ENCODE peak calls at places on chromosome 10, in ten cellular contexts. One of them, this sample, is unnamed.

GRCh38 chr10:133004991-133005390 is 62.6 kb upstream of the CFAP46 start:
- DNase-seq in Jurkat, Clone E6-1: no peak
- DNase-seq in stimulated activated CD4-positive, alpha-beta T cell treated with anti-CD3 and anti-CD28 coated beads, Interleukin-12 subunit alpha, Interleukin-12 subunit beta, amount 100 ng/mL, for 24 hours: no peak
- DNase-seq in MCF 10A: no peak
- DNase-seq in CD8-positive, alpha-beta memory T cell: no peak
- DNase-seq in brain microvascular endothelial cell: no peak
- DNase-seq in neural crest cell: no peak
- DNase-seq in dermis blood vessel endothelial cell: no peak
- DNase-seq in glutamatergic neuron: no peak
- DNase-seq in GM20000: no peak
- DNase-seq in this sample: no peak

GRCh38 chr10:44962870-44963738 is 3.5 kb downstream of the RASSF4 start:
- DNase-seq in Jurkat, Clone E6-1: peak
- DNase-seq in stimulated activated CD4-positive, alpha-beta T cell treated with anti-CD3 and anti-CD28 coated beads, Interleukin-12 subunit alpha, Interleukin-12 subunit beta, amount 100 ng/mL, for 24 hours: no peak
- DNase-seq in MCF 10A: no peak
- DNase-seq in CD8-positive, alpha-beta memory T cell: no peak
- DNase-seq in brain microvascular endothelial cell: no peak
- DNase-seq in neural crest cell: no peak
- DNase-seq in dermis blood vessel endothelial cell: no peak
- DNase-seq in glutamatergic neuron: peak
- DNase-seq in GM20000: no peak
- DNase-seq in this sample: no peak

GRCh38 chr10:30986027-30986672 is 45.5 kb downstream of the ZNF438 start:
- DNase-seq in Jurkat, Clone E6-1: no peak
- DNase-seq in stimulated activated CD4-positive, alpha-beta T cell treated with anti-CD3 and anti-CD28 coated beads, Interleukin-12 subunit alpha, Interleukin-12 subunit beta, amount 100 ng/mL, for 24 hours: no peak
- DNase-seq in MCF 10A: peak
- DNase-seq in CD8-positive, alpha-beta memory T cell: no peak
- DNase-seq in brain microvascular endothelial cell: no peak
- DNase-seq in neural crest cell: no peak
- DNase-seq in dermis blood vessel endothelial cell: peak
- DNase-seq in glutamatergic neuron: no peak
- DNase-seq in GM20000: no peak
- DNase-seq in this sample: no peak

GRCh38 chr10:28410420-28411135 is 107.7 kb upstream of the MPP7 start:
- DNase-seq in Jurkat, Clone E6-1: no peak
- DNase-seq in stimulated activated CD4-positive, alpha-beta T cell treated with anti-CD3 and anti-CD28 coated beads, Interleukin-12 subunit alpha, Interleukin-12 subunit beta, amount 100 ng/mL, for 24 hours: no peak
- DNase-seq in MCF 10A: no peak
- DNase-seq in CD8-positive, alpha-beta memory T cell: no peak
- DNase-seq in brain microvascular endothelial cell: no peak
- DNase-seq in neural crest cell: no peak
- DNase-seq in dermis blood vessel endothelial cell: no peak
- DNase-seq in glutamatergic neuron: no peak
- DNase-seq in GM20000: no peak
- DNase-seq in this sample: no peak

GRCh38 chr10:109174526-109174925 is 748.8 kb downstream of the XPNPEP1 start:
- DNase-seq in Jurkat, Clone E6-1: no peak
- DNase-seq in stimulated activated CD4-positive, alpha-beta T cell treated with anti-CD3 and anti-CD28 coated beads, Interleukin-12 subunit alpha, Interleukin-12 subunit beta, amount 100 ng/mL, for 24 hours: no peak
- DNase-seq in MCF 10A: no peak
- DNase-seq in CD8-positive, alpha-beta memory T cell: no peak
- DNase-seq in brain microvascular endothelial cell: no peak
- DNase-seq in neural crest cell: no peak
- DNase-seq in dermis blood vessel endothelial cell: no peak
- DNase-seq in glutamatergic neuron: no peak
- DNase-seq in GM20000: no peak
- DNase-seq in this sample: no peak

GRCh38 chr10:103772096-103772845 is 83.1 kb downstream of the SH3PXD2A start:
- DNase-seq in Jurkat, Clone E6-1: peak
- DNase-seq in stimulated activated CD4-positive, alpha-beta T cell treated with anti-CD3 and anti-CD28 coated beads, Interleukin-12 subunit alpha, Interleukin-12 subunit beta, amount 100 ng/mL, for 24 hours: no peak
- DNase-seq in MCF 10A: peak
- DNase-seq in CD8-positive, alpha-beta memory T cell: peak
- DNase-seq in brain microvascular endothelial cell: peak
- DNase-seq in neural crest cell: peak
- DNase-seq in dermis blood vessel endothelial cell: peak
- DNase-seq in glutamatergic neuron: peak
- DNase-seq in GM20000: peak
- DNase-seq in this sample: peak

GRCh38 chr10:6711286-6711817 is 131.3 kb upstream of the PRKCQ start:
- DNase-seq in Jurkat, Clone E6-1: no peak
- DNase-seq in stimulated activated CD4-positive, alpha-beta T cell treated with anti-CD3 and anti-CD28 coated beads, Interleukin-12 subunit alpha, Interleukin-12 subunit beta, amount 100 ng/mL, for 24 hours: no peak
- DNase-seq in MCF 10A: no peak
- DNase-seq in CD8-positive, alpha-beta memory T cell: no peak
- DNase-seq in brain microvascular endothelial cell: no peak
- DNase-seq in neural crest cell: no peak
- DNase-seq in dermis blood vessel endothelial cell: no peak
- DNase-seq in glutamatergic neuron: no peak
- DNase-seq in GM20000: no peak
- DNase-seq in this sample: no peak

GRCh38 chr10:31219321-31219720 is 99.7 kb upstream of the ZEB1 start:
- DNase-seq in Jurkat, Clone E6-1: no peak
- DNase-seq in stimulated activated CD4-positive, alpha-beta T cell treated with anti-CD3 and anti-CD28 coated beads, Interleukin-12 subunit alpha, Interleukin-12 subunit beta, amount 100 ng/mL, for 24 hours: no peak
- DNase-seq in MCF 10A: no peak
- DNase-seq in CD8-positive, alpha-beta memory T cell: no peak
- DNase-seq in brain microvascular endothelial cell: no peak
- DNase-seq in neural crest cell: no peak
- DNase-seq in dermis blood vessel endothelial cell: no peak
- DNase-seq in glutamatergic neuron: no peak
- DNase-seq in GM20000: no peak
- DNase-seq in this sample: no peak

GRCh38 chr10:35019037-35019794 is 70.9 kb downstream of the CUL2 start:
- DNase-seq in Jurkat, Clone E6-1: no peak
- DNase-seq in stimulated activated CD4-positive, alpha-beta T cell treated with anti-CD3 and anti-CD28 coated beads, Interleukin-12 subunit alpha, Interleukin-12 subunit beta, amount 100 ng/mL, for 24 hours: no peak
- DNase-seq in MCF 10A: no peak
- DNase-seq in CD8-positive, alpha-beta memory T cell: no peak
- DNase-seq in brain microvascular endothelial cell: no peak
- DNase-seq in neural crest cell: no peak
- DNase-seq in dermis blood vessel endothelial cell: peak
- DNase-seq in glutamatergic neuron: no peak
- DNase-seq in GM20000: no peak
- DNase-seq in this sample: no peak

GRCh38 chr10:87861566-87861952 is 1.8 kb downstream of the KLLN start:
- DNase-seq in Jurkat, Clone E6-1: no peak
- DNase-seq in stimulated activated CD4-positive, alpha-beta T cell treated with anti-CD3 and anti-CD28 coated beads, Interleukin-12 subunit alpha, Interleukin-12 subunit beta, amount 100 ng/mL, for 24 hours: no peak
- DNase-seq in MCF 10A: peak
- DNase-seq in CD8-positive, alpha-beta memory T cell: no peak
- DNase-seq in brain microvascular endothelial cell: peak
- DNase-seq in neural crest cell: no peak
- DNase-seq in dermis blood vessel endothelial cell: peak
- DNase-seq in glutamatergic neuron: peak
- DNase-seq in GM20000: peak
- DNase-seq in this sample: no peak

GRCh38 chr10:111784386-111784785 is 399.2 kb downstream of the GPAM start:
- DNase-seq in Jurkat, Clone E6-1: no peak
- DNase-seq in stimulated activated CD4-positive, alpha-beta T cell treated with anti-CD3 and anti-CD28 coated beads, Interleukin-12 subunit alpha, Interleukin-12 subunit beta, amount 100 ng/mL, for 24 hours: no peak
- DNase-seq in MCF 10A: no peak
- DNase-seq in CD8-positive, alpha-beta memory T cell: no peak
- DNase-seq in brain microvascular endothelial cell: no peak
- DNase-seq in neural crest cell: no peak
- DNase-seq in dermis blood vessel endothelial cell: no peak
- DNase-seq in glutamatergic neuron: no peak
- DNase-seq in GM20000: no peak
- DNase-seq in this sample: no peak

GRCh38 chr10:85557077-85557476 is 809.5 kb downstream of the GRID1 start:
- DNase-seq in Jurkat, Clone E6-1: no peak
- DNase-seq in stimulated activated CD4-positive, alpha-beta T cell treated with anti-CD3 and anti-CD28 coated beads, Interleukin-12 subunit alpha, Interleukin-12 subunit beta, amount 100 ng/mL, for 24 hours: no peak
- DNase-seq in MCF 10A: peak
- DNase-seq in CD8-positive, alpha-beta memory T cell: no peak
- DNase-seq in brain microvascular endothelial cell: peak
- DNase-seq in neural crest cell: no peak
- DNase-seq in dermis blood vessel endothelial cell: no peak
- DNase-seq in glutamatergic neuron: no peak
- DNase-seq in GM20000: no peak
- DNase-seq in this sample: no peak

GRCh38 chr10:30786131-30786530 is 156.6 kb upstream of the LYZL2 start:
- DNase-seq in Jurkat, Clone E6-1: no peak
- DNase-seq in stimulated activated CD4-positive, alpha-beta T cell treated with anti-CD3 and anti-CD28 coated beads, Interleukin-12 subunit alpha, Interleukin-12 subunit beta, amount 100 ng/mL, for 24 hours: no peak
- DNase-seq in MCF 10A: no peak
- DNase-seq in CD8-positive, alpha-beta memory T cell: no peak
- DNase-seq in brain microvascular endothelial cell: no peak
- DNase-seq in neural crest cell: no peak
- DNase-seq in dermis blood vessel endothelial cell: no peak
- DNase-seq in glutamatergic neuron: no peak
- DNase-seq in GM20000: no peak
- DNase-seq in this sample: no peak

GRCh38 chr10:31808258-31809218 is 120.1 kb downstream of the ARHGAP12 start:
- DNase-seq in Jurkat, Clone E6-1: peak
- DNase-seq in stimulated activated CD4-positive, alpha-beta T cell treated with anti-CD3 and anti-CD28 coated beads, Interleukin-12 subunit alpha, Interleukin-12 subunit beta, amount 100 ng/mL, for 24 hours: no peak
- DNase-seq in MCF 10A: peak
- DNase-seq in CD8-positive, alpha-beta memory T cell: no peak
- DNase-seq in brain microvascular endothelial cell: peak
- DNase-seq in neural crest cell: no peak
- DNase-seq in dermis blood vessel endothelial cell: peak
- DNase-seq in glutamatergic neuron: no peak
- DNase-seq in GM20000: peak
- DNase-seq in this sample: peak

GRCh38 chr10:77598606-77599005 is 39.0 kb downstream of the KCNMA1 start:
- DNase-seq in Jurkat, Clone E6-1: no peak
- DNase-seq in stimulated activated CD4-positive, alpha-beta T cell treated with anti-CD3 and anti-CD28 coated beads, Interleukin-12 subunit alpha, Interleukin-12 subunit beta, amount 100 ng/mL, for 24 hours: no peak
- DNase-seq in MCF 10A: no peak
- DNase-seq in CD8-positive, alpha-beta memory T cell: no peak
- DNase-seq in brain microvascular endothelial cell: no peak
- DNase-seq in neural crest cell: no peak
- DNase-seq in dermis blood vessel endothelial cell: no peak
- DNase-seq in glutamatergic neuron: no peak
- DNase-seq in GM20000: no peak
- DNase-seq in this sample: no peak

GRCh38 chr10:118564652-118565051 is 30.8 kb downstream of the PRLHR start:
- DNase-seq in Jurkat, Clone E6-1: no peak
- DNase-seq in stimulated activated CD4-positive, alpha-beta T cell treated with anti-CD3 and anti-CD28 coated beads, Interleukin-12 subunit alpha, Interleukin-12 subunit beta, amount 100 ng/mL, for 24 hours: no peak
- DNase-seq in MCF 10A: peak
- DNase-seq in CD8-positive, alpha-beta memory T cell: no peak
- DNase-seq in brain microvascular endothelial cell: no peak
- DNase-seq in neural crest cell: no peak
- DNase-seq in dermis blood vessel endothelial cell: peak
- DNase-seq in glutamatergic neuron: peak
- DNase-seq in GM20000: no peak
- DNase-seq in this sample: no peak

GRCh38 chr10:123150986-123151738 is 3.0 kb upstream of the BUB3 start:
- DNase-seq in Jurkat, Clone E6-1: no peak
- DNase-seq in stimulated activated CD4-positive, alpha-beta T cell treated with anti-CD3 and anti-CD28 coated beads, Interleukin-12 subunit alpha, Interleukin-12 subunit beta, amount 100 ng/mL, for 24 hours: no peak
- DNase-seq in MCF 10A: no peak
- DNase-seq in CD8-positive, alpha-beta memory T cell: no peak
- DNase-seq in brain microvascular endothelial cell: no peak
- DNase-seq in neural crest cell: no peak
- DNase-seq in dermis blood vessel endothelial cell: peak
- DNase-seq in glutamatergic neuron: peak
- DNase-seq in GM20000: peak
- DNase-seq in this sample: no peak

GRCh38 chr10:91034042-91034441 is 113.2 kb upstream of the ANKRD1 start:
- DNase-seq in Jurkat, Clone E6-1: peak
- DNase-seq in stimulated activated CD4-positive, alpha-beta T cell treated with anti-CD3 and anti-CD28 coated beads, Interleukin-12 subunit alpha, Interleukin-12 subunit beta, amount 100 ng/mL, for 24 hours: peak
- DNase-seq in MCF 10A: no peak
- DNase-seq in CD8-positive, alpha-beta memory T cell: no peak
- DNase-seq in brain microvascular endothelial cell: no peak
- DNase-seq in neural crest cell: no peak
- DNase-seq in dermis blood vessel endothelial cell: peak
- DNase-seq in glutamatergic neuron: no peak
- DNase-seq in GM20000: no peak
- DNase-seq in this sample: no peak

GRCh38 chr10:36280886-36281499 is 638.9 kb upstream of the FZD8 start:
- DNase-seq in Jurkat, Clone E6-1: no peak
- DNase-seq in stimulated activated CD4-positive, alpha-beta T cell treated with anti-CD3 and anti-CD28 coated beads, Interleukin-12 subunit alpha, Interleukin-12 subunit beta, amount 100 ng/mL, for 24 hours: no peak
- DNase-seq in MCF 10A: peak
- DNase-seq in CD8-positive, alpha-beta memory T cell: no peak
- DNase-seq in brain microvascular endothelial cell: peak
- DNase-seq in neural crest cell: no peak
- DNase-seq in dermis blood vessel endothelial cell: no peak
- DNase-seq in glutamatergic neuron: no peak
- DNase-seq in GM20000: no peak
- DNase-seq in this sample: no peak

GRCh38 chr10:124744688-124745055 is 494 bp upstream of the FAM53B start:
- DNase-seq in Jurkat, Clone E6-1: no peak
- DNase-seq in stimulated activated CD4-positive, alpha-beta T cell treated with anti-CD3 and anti-CD28 coated beads, Interleukin-12 subunit alpha, Interleukin-12 subunit beta, amount 100 ng/mL, for 24 hours: no peak
- DNase-seq in MCF 10A: no peak
- DNase-seq in CD8-positive, alpha-beta memory T cell: no peak
- DNase-seq in brain microvascular endothelial cell: peak
- DNase-seq in neural crest cell: no peak
- DNase-seq in dermis blood vessel endothelial cell: peak
- DNase-seq in glutamatergic neuron: no peak
- DNase-seq in GM20000: no peak
- DNase-seq in this sample: no peak

GRCh38 chr10:17005621-17006566 is 123.7 kb downstream of the CUBN start:
- DNase-seq in Jurkat, Clone E6-1: no peak
- DNase-seq in stimulated activated CD4-positive, alpha-beta T cell treated with anti-CD3 and anti-CD28 coated beads, Interleukin-12 subunit alpha, Interleukin-12 subunit beta, amount 100 ng/mL, for 24 hours: no peak
- DNase-seq in MCF 10A: no peak
- DNase-seq in CD8-positive, alpha-beta memory T cell: no peak
- DNase-seq in brain microvascular endothelial cell: no peak
- DNase-seq in neural crest cell: no peak
- DNase-seq in dermis blood vessel endothelial cell: no peak
- DNase-seq in glutamatergic neuron: no peak
- DNase-seq in GM20000: no peak
- DNase-seq in this sample: no peak

GRCh38 chr10:964321-964987 is 23.8 kb upstream of the GTPBP4 start:
- DNase-seq in Jurkat, Clone E6-1: no peak
- DNase-seq in stimulated activated CD4-positive, alpha-beta T cell treated with anti-CD3 and anti-CD28 coated beads, Interleukin-12 subunit alpha, Interleukin-12 subunit beta, amount 100 ng/mL, for 24 hours: no peak
- DNase-seq in MCF 10A: no peak
- DNase-seq in CD8-positive, alpha-beta memory T cell: no peak
- DNase-seq in brain microvascular endothelial cell: no peak
- DNase-seq in neural crest cell: no peak
- DNase-seq in dermis blood vessel endothelial cell: no peak
- DNase-seq in glutamatergic neuron: no peak
- DNase-seq in GM20000: no peak
- DNase-seq in this sample: no peak

GRCh38 chr10:47452495-47453434 is 31.1 kb downstream of the ANXA8 start:
- DNase-seq in Jurkat, Clone E6-1: no peak
- DNase-seq in stimulated activated CD4-positive, alpha-beta T cell treated with anti-CD3 and anti-CD28 coated beads, Interleukin-12 subunit alpha, Interleukin-12 subunit beta, amount 100 ng/mL, for 24 hours: no peak
- DNase-seq in MCF 10A: no peak
- DNase-seq in CD8-positive, alpha-beta memory T cell: no peak
- DNase-seq in brain microvascular endothelial cell: no peak
- DNase-seq in neural crest cell: no peak
- DNase-seq in dermis blood vessel endothelial cell: no peak
- DNase-seq in glutamatergic neuron: no peak
- DNase-seq in GM20000: no peak
- DNase-seq in this sample: no peak

GRCh38 chr10:117477961-117478670 is 64.4 kb upstream of the EMX2 start:
- DNase-seq in Jurkat, Clone E6-1: no peak
- DNase-seq in stimulated activated CD4-positive, alpha-beta T cell treated with anti-CD3 and anti-CD28 coated beads, Interleukin-12 subunit alpha, Interleukin-12 subunit beta, amount 100 ng/mL, for 24 hours: no peak
- DNase-seq in MCF 10A: peak
- DNase-seq in CD8-positive, alpha-beta memory T cell: no peak
- DNase-seq in brain microvascular endothelial cell: peak
- DNase-seq in neural crest cell: no peak
- DNase-seq in dermis blood vessel endothelial cell: peak
- DNase-seq in glutamatergic neuron: no peak
- DNase-seq in GM20000: no peak
- DNase-seq in this sample: peak

GRCh38 chr10:59079386-59080226 is 96.8 kb upstream of the PHYHIPL start:
- DNase-seq in Jurkat, Clone E6-1: no peak
- DNase-seq in stimulated activated CD4-positive, alpha-beta T cell treated with anti-CD3 and anti-CD28 coated beads, Interleukin-12 subunit alpha, Interleukin-12 subunit beta, amount 100 ng/mL, for 24 hours: no peak
- DNase-seq in MCF 10A: peak
- DNase-seq in CD8-positive, alpha-beta memory T cell: no peak
- DNase-seq in brain microvascular endothelial cell: peak
- DNase-seq in neural crest cell: no peak
- DNase-seq in dermis blood vessel endothelial cell: peak
- DNase-seq in glutamatergic neuron: no peak
- DNase-seq in GM20000: no peak
- DNase-seq in this sample: peak

GRCh38 chr10:64103750-64104149 is 582.5 kb downstream of the REEP3 start:
- DNase-seq in Jurkat, Clone E6-1: no peak
- DNase-seq in stimulated activated CD4-positive, alpha-beta T cell treated with anti-CD3 and anti-CD28 coated beads, Interleukin-12 subunit alpha, Interleukin-12 subunit beta, amount 100 ng/mL, for 24 hours: no peak
- DNase-seq in MCF 10A: peak
- DNase-seq in CD8-positive, alpha-beta memory T cell: no peak
- DNase-seq in brain microvascular endothelial cell: no peak
- DNase-seq in neural crest cell: no peak
- DNase-seq in dermis blood vessel endothelial cell: no peak
- DNase-seq in glutamatergic neuron: no peak
- DNase-seq in GM20000: no peak
- DNase-seq in this sample: no peak

GRCh38 chr10:132634241-132634946 is 96.8 kb downstream of the INPP5A start:
- DNase-seq in Jurkat, Clone E6-1: no peak
- DNase-seq in stimulated activated CD4-positive, alpha-beta T cell treated with anti-CD3 and anti-CD28 coated beads, Interleukin-12 subunit alpha, Interleukin-12 subunit beta, amount 100 ng/mL, for 24 hours: no peak
- DNase-seq in MCF 10A: no peak
- DNase-seq in CD8-positive, alpha-beta memory T cell: no peak
- DNase-seq in brain microvascular endothelial cell: no peak
- DNase-seq in neural crest cell: no peak
- DNase-seq in dermis blood vessel endothelial cell: no peak
- DNase-seq in glutamatergic neuron: peak
- DNase-seq in GM20000: no peak
- DNase-seq in this sample: no peak

GRCh38 chr10:49382826-49383225 is 13.1 kb downstream of the DRGX start:
- DNase-seq in Jurkat, Clone E6-1: no peak
- DNase-seq in stimulated activated CD4-positive, alpha-beta T cell treated with anti-CD3 and anti-CD28 coated beads, Interleukin-12 subunit alpha, Interleukin-12 subunit beta, amount 100 ng/mL, for 24 hours: no peak
- DNase-seq in MCF 10A: no peak
- DNase-seq in CD8-positive, alpha-beta memory T cell: no peak
- DNase-seq in brain microvascular endothelial cell: no peak
- DNase-seq in neural crest cell: no peak
- DNase-seq in dermis blood vessel endothelial cell: no peak
- DNase-seq in glutamatergic neuron: no peak
- DNase-seq in GM20000: no peak
- DNase-seq in this sample: no peak